ENCODE peak calls at places on chromosome 5, in four cellular contexts. O is HCEC 1CT, I is posterior cingulate gyrus, J is GM23248. V is an unnamed sample.

GRCh38 chr5:33968133-33969005 is 16.1 kb downstream of the SLC45A2 start:
- DNase-seq in O (no peak), J (no peak), I (no peak), V (no peak)

GRCh38 chr5:110109685-110110084 is 420.0 kb downstream of the MAN2A1 start:
- DNase-seq in J (no peak), I (no peak), O (no peak), V (no peak)

GRCh38 chr5:168683247-168683926 is 104.2 kb upstream of the PANK3 start:
- DNase-seq in O (no peak), J (no peak), I (no peak), V (peak)

GRCh38 chr5:135266975-135267374 is 132.1 kb downstream of the MACROH2A1 start:
- DNase-seq in I (no peak), J (peak), O (peak), V (no peak)

GRCh38 chr5:55994502-55994997 is at the start of gene IL6ST:
- DNase-seq in O (peak), I (no peak), J (peak), V (peak)

GRCh38 chr5:156326718-156327259 is at the start of gene SGCD:
- DNase-seq in O (peak), J (peak), I (peak), V (no peak)

GRCh38 chr5:31412324-31412723 is 119.6 kb downstream of the DROSHA start:
- DNase-seq in J (peak), I (no peak), O (no peak), V (no peak)

GRCh38 chr5:179230061-179230461 is 115.2 kb downstream of the ADAMTS2 start:
- DNase-seq in I (no peak), O (no peak), J (no peak), V (no peak)

GRCh38 chr5:134493461-134494055 is 31.9 kb upstream of the JADE2 start:
- DNase-seq in J (no peak), I (no peak), O (no peak), V (no peak)

GRCh38 chr5:52334367-52334766 is 453.3 kb upstream of the ITGA1 start:
- DNase-seq in I (no peak), J (no peak), O (no peak), V (no peak)

GRCh38 chr5:174311121-174311520 is 265.6 kb downstream of the NSG2 start:
- DNase-seq in J (no peak), O (no peak), I (no peak), V (no peak)

GRCh38 chr5:39092581-39093350 is 18.6 kb upstream of the RICTOR start:
- DNase-seq in O (peak), J (no peak), I (no peak), V (no peak)

GRCh38 chr5:126433708-126434107 is 10.5 kb downstream of the GRAMD2B start:
- DNase-seq in O (no peak), J (peak), I (no peak), V (no peak)

GRCh38 chr5:78809444-78809843 is 160.9 kb upstream of the LHFPL2 start:
- DNase-seq in I (no peak), J (no peak), O (no peak), V (no peak)

GRCh38 chr5:72600401-72600981 is 93.3 kb upstream of the ZNF366 start:
- DNase-seq in I (no peak), O (peak), J (peak), V (no peak)

GRCh38 chr5:135553688-135554462 is 18.1 kb upstream of the NEUROG1 start:
- DNase-seq in I (no peak), O (peak), J (peak), V (no peak)

GRCh38 chr5:36777105-36777757 is 99.3 kb upstream of the NIPBL start:
- DNase-seq in I (no peak), O (peak), J (peak), V (no peak)

GRCh38 chr5:37932450-37932849 is 92.6 kb upstream of the GDNF start:
- DNase-seq in I (no peak), J (no peak), O (no peak), V (no peak)

GRCh38 chr5:179893076-179893957 is 14.4 kb downstream of the TBC1D9B start:
- DNase-seq in I (no peak), J (no peak), O (no peak), V (no peak)

GRCh38 chr5:127988149-127988755 is 95.3 kb upstream of the SLC12A2 start:
- DNase-seq in I (no peak), O (peak), J (peak), V (no peak)

V was measured in activated CD8-positive, alpha-beta T cell treated with anti-CD3 and anti-CD28 coated beads, Interleukin-2, amount 10 ng/mL, durations not matched to agents 7 days and 5 days.